ENCODE peak calls at places on chromosomes 7 and 10, in seven cellular contexts. R is lung, H is BJ, X is heart right ventricle, U is upper lobe of right lung, N is astrocyte of the spinal cord, O is transverse colon. T is an unnamed sample.

GRCh38 chr10:70052462-70053211 is at the start of gene MACROH2A2:
- DNase-seq in R (peak; percentile 50), H (peak; percentile 21), X (peak; percentile 59), U (peak; percentile 79), N (peak; percentile 72), O (peak; percentile 62), T (peak; percentile 60)

GRCh38 chr7:121081327-121081936 is 92.9 kb downstream of the CPED1 start:
- DNase-seq in R (no peak), H (peak; percentile 28), X (no peak), U (no peak), N (peak; percentile 82), O (no peak), T (peak; percentile 91)

GRCh38 chr7:92498557-92498956 is 20.8 kb upstream of the ERVW-1 start:
- DNase-seq in R (no peak), H (no peak), X (no peak), U (no peak), N (no peak), O (no peak), T (no peak)

GRCh38 chr7:38369816-38370493 is 96.5 kb upstream of the TARP start:
- DNase-seq in R (peak; percentile 89), H (no peak), X (peak; percentile 85), U (peak; percentile 94), N (peak; percentile 82), O (peak; percentile 88), T (peak; percentile 82)

GRCh38 chr7:39951156-39951942 is 1.3 kb downstream of the CDK13 start:
- DNase-seq in R (peak; percentile 60), H (no peak), X (peak; percentile 50), U (peak; percentile 85), N (peak; percentile 62), O (peak; percentile 67), T (peak; percentile 41)

GRCh38 chr10:43227911-43228782 is 38.7 kb downstream of the RASGEF1A start:
- DNase-seq in R (no peak), H (no peak), X (no peak), U (peak; percentile 50), N (no peak), O (peak; percentile 6), T (no peak)

GRCh38 chr7:108415821-108416536 is 40.3 kb downstream of the NRCAM start:
- DNase-seq in R (no peak), H (no peak), X (no peak), U (no peak), N (peak; percentile 83), O (no peak), T (peak; percentile 70)

GRCh38 chr7:91837397-91838070 is 43.0 kb downstream of the MTERF1 start:
- DNase-seq in R (no peak), H (no peak), X (no peak), U (no peak), N (no peak), O (no peak), T (no peak)

GRCh38 chr7:47446871-47447466 is 134.9 kb downstream of the TNS3 start:
- DNase-seq in R (no peak), H (no peak), X (no peak), U (peak; percentile 2), N (no peak), O (no peak), T (no peak)

GRCh38 chr7:135859548-135859947 is 110.9 kb upstream of the FAM180A start:
- DNase-seq in R (no peak), H (no peak), X (no peak), U (no peak), N (peak; percentile 18), O (no peak), T (peak; percentile 18)

GRCh38 chr10:92238586-92239098 is 52.2 kb downstream of the CPEB3 start:
- DNase-seq in R (peak; percentile 72), H (peak; percentile 38), X (no peak), U (peak; percentile 73), N (peak; percentile 26), O (peak; percentile 74), T (peak; percentile 87)

GRCh38 chr10:101330236-101331225 is 23.4 kb upstream of the BTRC start:
- DNase-seq in R (no peak), H (no peak), X (no peak), U (no peak), N (peak; percentile 30), O (no peak), T (peak; percentile 15)

GRCh38 chr10:69316313-69317059 is 38.2 kb downstream of the HK1 start:
- DNase-seq in R (no peak), H (no peak), X (no peak), U (no peak), N (no peak), O (no peak), T (peak; percentile 57)

GRCh38 chr10:22681783-22682183 is 32.6 kb downstream of the PIP4K2A start:
- DNase-seq in R (no peak), H (no peak), X (no peak), U (no peak), N (peak; percentile 77), O (no peak), T (peak; percentile 87)

GRCh38 chr7:379456-380225 is 89.7 kb downstream of the FOXL3 start:
- DNase-seq in R (no peak), H (no peak), X (no peak), U (peak; percentile 61), N (no peak), O (peak; percentile 18), T (no peak)

GRCh38 chr10:15719899-15720634 is at the start of gene ITGA8:
- DNase-seq in R (no peak), H (no peak), X (peak; percentile 37), U (peak; percentile 64), N (peak; percentile 48), O (peak; percentile 47), T (peak; percentile 30)

GRCh38 chr7:140542226-140542625 is 62.9 kb upstream of the MKRN1 start:
- DNase-seq in R (no peak), H (no peak), X (peak; percentile 50), U (no peak), N (peak; percentile 56), O (no peak), T (peak; percentile 79)

GRCh38 chr10:112210672-112211071 is 27.1 kb upstream of the GPAM start:
- DNase-seq in R (no peak), H (no peak), X (no peak), U (no peak), N (no peak), O (no peak), T (no peak)

GRCh38 chr10:112208292-112208691 is 24.7 kb upstream of the GPAM start:
- DNase-seq in R (no peak), H (no peak), X (no peak), U (no peak), N (no peak), O (no peak), T (peak; percentile 77)

GRCh38 chr10:112208981-112209380 is 25.4 kb upstream of the GPAM start:
- DNase-seq in R (no peak), H (no peak), X (no peak), U (no peak), N (no peak), O (no peak), T (peak; percentile 52)

GRCh38 chr10:112213098-112213823 is 29.7 kb upstream of the GPAM start:
- DNase-seq in R (no peak), H (no peak), X (no peak), U (no peak), N (no peak), O (no peak), T (no peak)

GRCh38 chr10:112209534-112210200 is 26.1 kb upstream of the GPAM start:
- DNase-seq in R (no peak), H (no peak), X (no peak), U (no peak), N (no peak), O (no peak), T (peak; percentile 77)
- TF ChIP-seq CTCF in R (no peak), H (no peak), X (no peak), U (no peak), N (no peak), O (no peak), T (no peak)

DNA sequence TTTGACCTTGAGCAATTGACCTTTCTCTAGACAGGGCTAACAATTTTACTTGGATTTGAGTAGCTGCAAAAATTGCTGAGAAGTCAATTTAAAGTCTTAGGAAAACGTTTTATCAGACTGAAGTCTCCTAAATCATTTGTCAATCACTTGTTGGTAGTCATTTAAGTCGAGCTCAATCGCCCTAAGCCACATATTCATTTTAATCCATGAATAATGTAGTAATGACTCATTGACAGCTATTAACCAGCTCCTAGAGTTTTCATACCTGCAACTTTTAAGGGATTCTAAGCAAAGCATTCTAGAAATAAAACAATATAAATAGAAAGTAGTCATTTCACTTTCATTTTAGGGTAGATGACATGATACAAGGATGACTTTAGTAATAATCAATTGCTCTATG is 85.0 kb upstream of the SEC61G start:
- DNase-seq in R (no peak), H (no peak), X (no peak), U (no peak), N (no peak), O (no peak), T (no peak)
- H3K4me3 ChIP-seq in R (no peak overlapping the region), H (no peak overlapping the region), X (no peak overlapping the region), U (no peak overlapping the region), N (no peak overlapping the region), O (no peak overlapping the region), T (no peak overlapping the region)

GRCh38 chr7:51250517-51250916 is 66.1 kb downstream of the COBL start:
- DNase-seq in R (no peak), H (no peak), X (no peak), U (no peak), N (no peak), O (no peak), T (no peak)

GRCh38 chr7:51255536-51256243 is 60.9 kb downstream of the COBL start:
- DNase-seq in R (no peak), H (no peak), X (no peak), U (no peak), N (no peak), O (no peak), T (no peak)

GRCh38 chr7:51255050-51255449 is 61.6 kb downstream of the COBL start:
- DNase-seq in R (no peak), H (no peak), X (no peak), U (no peak), N (no peak), O (no peak), T (no peak)

GRCh38 chr7:51251292-51251691 is 65.3 kb downstream of the COBL start:
- DNase-seq in R (no peak), H (no peak), X (no peak), U (no peak), N (no peak), O (no peak), T (no peak)

GRCh38 chr7:51253157-51253556 is 63.5 kb downstream of the COBL start:
- DNase-seq in R (no peak), H (no peak), X (no peak), U (no peak), N (no peak), O (no peak), T (no peak)
- TF ChIP-seq CTCF in R (no peak), H (no peak), X (no peak), U (no peak), N (no peak), O (no peak), T (no peak)

GRCh38 chr7:75716992-75717626 is 21.6 kb downstream of the HIP1 start:
- DNase-seq in R (no peak), H (no peak), X (no peak), U (no peak), N (peak; percentile 60), O (no peak), T (peak; percentile 57)
- H3K4me3 ChIP-seq in R (no peak overlapping the region), H (no peak overlapping the region), X (no peak overlapping the region), U (no peak overlapping the region), N (no peak overlapping the region), O (no peak overlapping the region), T (no peak overlapping the region)

T was measured in fibroblast of the aortic adventitia.